ENCODE peak calls at places on chromosomes 13 and 19, in ten cellular contexts. J is iPS DF 6.9; H is stomach; V is mucosa of descending colon; Q is activated CD4-positive, CD25-positive, alpha-beta regulatory T cell; A is GM10248; X is T-helper 9 cell; E is stimulated activated CD4-positive, alpha-beta T cell treated with anti-CD3 and anti-CD28 coated beads, Interleukin-15, amount 100 ng/mL, for 1 hour; O is immature natural killer cell; I is NCI-H1092 treated with DMSO at 0.1 percent for 48 hours. S is an unnamed sample.

GRCh38 chr19:33208904-33209843 is 15.0 kb downstream of the LRP3 start:
- DNase-seq in H (no peak), O (no peak), E (no peak), A (no peak), J (no peak), I (no peak), X (no peak), V (peak), Q (no peak), S (no peak)

GRCh38 chr19:49502866-49503581 is 6.8 kb downstream of the RPS11 start:
- DNase-seq in O (no peak), V (no peak), J (no peak), I (peak), X (no peak), Q (no peak), H (peak), A (no peak), E (no peak), S (no peak)

GRCh38 chr13:75558130-75558840 is 8.7 kb downstream of the UCHL3 start:
- DNase-seq in Q (no peak), I (no peak), O (no peak), V (no peak), H (no peak), A (no peak), E (no peak), J (no peak), X (no peak), S (no peak)

GRCh38 chr13:25928941-25929505 is 122.8 kb downstream of the SHISA2 start:
- DNase-seq in E (no peak), I (no peak), V (no peak), A (no peak), H (no peak), O (no peak), Q (no peak), X (no peak), J (no peak), S (no peak)

GRCh38 chr13:22463089-22463488 is 717.7 kb upstream of the SGCG start:
- DNase-seq in X (no peak), I (no peak), O (no peak), H (no peak), A (no peak), E (no peak), Q (no peak), J (no peak), V (no peak), S (no peak)

GRCh38 chr13:112444416-112445399 is 68.6 kb downstream of the SPACA7 start:
- DNase-seq in X (no peak), E (no peak), A (no peak), H (peak), V (no peak), I (no peak), Q (no peak), J (no peak), O (no peak), S (no peak)

GRCh38 chr19:46082728-46083050 is 41.8 kb downstream of the IGFL3 start:
- DNase-seq in E (no peak), A (no peak), O (no peak), I (no peak), V (no peak), X (no peak), Q (no peak), J (no peak), H (no peak), S (no peak)

GRCh38 chr13:40662866-40663265 is 3.6 kb downstream of the FOXO1 start:
- DNase-seq in Q (no peak), V (no peak), J (no peak), A (peak), X (no peak), O (no peak), I (no peak), E (no peak), H (no peak), S (no peak)

GRCh38 chr19:28726533-28726932 is 486.4 kb downstream of the UQCRFS1 start:
- DNase-seq in I (no peak), V (no peak), E (no peak), Q (no peak), O (no peak), X (no peak), A (no peak), J (no peak), H (no peak), S (no peak)

GRCh38 chr19:43806848-43807247 is 4.6 kb upstream of the LYPD5 start:
- DNase-seq in E (no peak), X (no peak), Q (no peak), I (no peak), J (no peak), V (no peak), A (no peak), O (no peak), H (no peak), S (no peak)

GRCh38 chr19:2239173-2239572 is 2.5 kb downstream of the SF3A2 start:
- DNase-seq in E (no peak), A (no peak), V (no peak), H (no peak), Q (no peak), O (no peak), X (no peak), J (no peak), I (no peak), S (no peak)

GRCh38 chr19:13260883-13261653 is 110.9 kb downstream of the IER2 start:
- DNase-seq in Q (no peak), E (no peak), H (peak), X (no peak), A (peak), I (no peak), O (no peak), J (no peak), V (no peak), S (no peak)

GRCh38 chr13:112208656-112209055 is 141.7 kb downstream of the SOX1 start:
- DNase-seq in X (no peak), H (no peak), A (no peak), Q (no peak), J (no peak), E (no peak), O (no peak), V (no peak), I (no peak), S (no peak)

GRCh38 chr19:53898166-53898565 is 10.9 kb upstream of the CACNG7 start:
- DNase-seq in J (no peak), V (no peak), O (no peak), H (no peak), Q (no peak), X (no peak), I (no peak), E (no peak), A (no peak), S (no peak)

GRCh38 chr19:54129617-54129996 is 8.0 kb upstream of the CNOT3 start:
- DNase-seq in I (no peak), J (no peak), V (peak), A (no peak), X (no peak), H (no peak), O (no peak), Q (no peak), E (no peak), S (no peak)

GRCh38 chr19:17125728-17126677 is 50.4 kb downstream of the MYO9B start:
- DNase-seq in E (peak), X (peak), J (no peak), Q (peak), H (peak), V (peak), I (no peak), A (peak), O (peak), S (peak)

GRCh38 chr13:52615817-52616216 is 26.4 kb upstream of the HNRNPA1L2 start:
- DNase-seq in O (no peak), H (no peak), A (no peak), J (no peak), E (no peak), Q (no peak), X (no peak), V (no peak), I (no peak), S (no peak)

GRCh38 chr19:16315825-16316505 is 8.7 kb upstream of the KLF2 start:
- DNase-seq in I (no peak), A (no peak), X (no peak), H (no peak), Q (no peak), E (no peak), O (no peak), J (no peak), V (no peak), S (no peak)

GRCh38 chr13:74131206-74131605 is 3.0 kb downstream of the KLF12 start:
- DNase-seq in A (no peak), O (no peak), Q (no peak), E (no peak), H (no peak), J (no peak), X (no peak), I (no peak), V (no peak), S (no peak)

GRCh38 chr19:47227347-47228167 is 3.4 kb downstream of the BBC3 start:
- DNase-seq in Q (no peak), O (peak), V (peak), X (peak), A (peak), H (peak), I (no peak), J (peak), E (no peak), S (peak)

GRCh38 chr13:20230913-20231838 is 943 bp downstream of the GJB6 start:
- DNase-seq in V (no peak), J (no peak), X (no peak), Q (no peak), O (no peak), H (no peak), E (no peak), A (no peak), I (no peak), S (no peak)

GRCh38 chr13:98563071-98563470 is 13.8 kb downstream of the STK24 start:
- DNase-seq in E (no peak), V (no peak), J (no peak), A (no peak), I (no peak), Q (no peak), H (no peak), O (no peak), X (peak), S (no peak)

GRCh38 chr19:20179946-20180345 is 12.9 kb downstream of the ZNF486 start:
- DNase-seq in O (no peak), Q (no peak), E (no peak), H (no peak), A (no peak), V (no peak), J (no peak), X (no peak), I (no peak), S (no peak)

GRCh38 chr13:23380534-23380933 is 53.0 kb downstream of the SACS start:
- DNase-seq in E (no peak), Q (no peak), A (no peak), X (no peak), H (no peak), O (no peak), V (no peak), I (no peak), J (no peak), S (no peak)

GRCh38 chr13:30807392-30807791 is 72.0 kb downstream of the ALOX5AP start:
- DNase-seq in E (no peak), I (no peak), H (no peak), Q (no peak), J (no peak), X (no peak), O (no peak), V (no peak), A (no peak), S (no peak)

GRCh38 chr13:111328111-111328802 is 7.8 kb downstream of the TEX29 start:
- DNase-seq in Q (no peak), V (no peak), E (no peak), X (no peak), A (no peak), O (no peak), J (no peak), H (no peak), I (no peak), S (no peak)

GRCh38 chr19:32201661-32202060 is 143.7 kb upstream of the ZNF507 start:
- DNase-seq in H (no peak), O (peak), E (no peak), J (no peak), I (no peak), V (no peak), A (no peak), Q (no peak), X (no peak), S (no peak)

GRCh38 chr13:25886438-25887214 is 165.2 kb downstream of the SHISA2 start:
- DNase-seq in V (no peak), I (no peak), O (no peak), J (no peak), X (no peak), A (no peak), Q (no peak), H (no peak), E (no peak), S (no peak)

GRCh38 chr19:45972944-45973525 is 630 bp downstream of the NOVA2 start:
- DNase-seq in Q (no peak), O (no peak), H (no peak), X (no peak), I (no peak), V (no peak), J (no peak), E (no peak), A (no peak), S (no peak)

GRCh38 chr13:100148422-100148821 is 59.5 kb downstream of the PCCA start:
- DNase-seq in E (no peak), I (no peak), H (no peak), X (no peak), J (peak), V (no peak), A (no peak), Q (no peak), O (no peak), S (no peak)

GRCh38 chr13:106415971-106416370 is 119.5 kb downstream of the EFNB2 start:
- DNase-seq in V (no peak), J (no peak), O (no peak), A (no peak), E (no peak), Q (no peak), I (no peak), X (no peak), H (no peak), S (no peak)

GRCh38 chr19:1469936-1470863 is 8.8 kb downstream of the C19orf25 start:
- DNase-seq in H (peak), V (peak), J (no peak), Q (peak), O (peak), I (no peak), X (peak), A (peak), E (peak), S (peak)